ENCODE peak calls at places on chromosomes 6 and 20, in ten cellular contexts. D, Q, X, H, U, F, L, N, P and W are unnamed samples.

GRCh38 chr6:1347187-1347560 is 35.3 kb downstream of the FOXQ1 start:
- DNase-seq in D (no peak), Q (no peak), X (no peak), H (no peak), U (no peak), F (no peak), L (no peak), N (no peak), P (no peak), W (no peak)

GRCh38 chr20:44618318-44618731 is 33.2 kb downstream of the ADA start:
- DNase-seq in D (no peak), Q (peak), X (no peak), H (peak), U (no peak), F (no peak), L (no peak), N (no peak), P (no peak), W (no peak)

GRCh38 chr6:106522557-106522956 is 106.7 kb downstream of the RTN4IP1 start:
- DNase-seq in D (no peak), Q (no peak), X (no peak), H (no peak), U (no peak), F (no peak), L (no peak), N (no peak), P (no peak), W (no peak)

GRCh38 chr6:170276369-170277057 is 14.4 kb downstream of the DLL1 start:
- DNase-seq in D (no peak), Q (peak), X (peak), H (no peak), U (no peak), F (no peak), L (no peak), N (no peak), P (no peak), W (peak)

GRCh38 chr6:72832271-72832670 is 210.4 kb downstream of the KCNQ5 start:
- DNase-seq in D (no peak), Q (no peak), X (no peak), H (no peak), U (no peak), F (no peak), L (no peak), N (no peak), P (no peak), W (peak)

GRCh38 chr6:111252451-111252850 is 165.1 kb downstream of the SLC16A10 start:
- DNase-seq in D (no peak), Q (no peak), X (no peak), H (no peak), U (no peak), F (no peak), L (no peak), N (no peak), P (no peak), W (no peak)

GRCh38 chr6:125534430-125535263 is 214.8 kb upstream of the HEY2 start:
- DNase-seq in D (no peak), Q (no peak), X (no peak), H (no peak), U (no peak), F (no peak), L (no peak), N (no peak), P (no peak), W (no peak)

GRCh38 chr6:12119085-12119588 is 107.0 kb downstream of the HIVEP1 start:
- DNase-seq in D (no peak), Q (no peak), X (no peak), H (no peak), U (no peak), F (peak), L (no peak), N (no peak), P (no peak), W (no peak)

GRCh38 chr6:140812636-140813035 is 1320.1 kb upstream of the GJE1 start:
- DNase-seq in D (no peak), Q (no peak), X (no peak), H (no peak), U (no peak), F (peak), L (no peak), N (no peak), P (no peak), W (peak)

GRCh38 chr6:15515226-15515625 is 147.6 kb downstream of the DTNBP1 start:
- DNase-seq in D (no peak), Q (no peak), X (no peak), H (no peak), U (no peak), F (no peak), L (no peak), N (no peak), P (no peak), W (no peak)

GRCh38 chr6:82823361-82823760 is 242.3 kb downstream of the UBE3D start:
- DNase-seq in D (no peak), Q (no peak), X (no peak), H (no peak), U (no peak), F (no peak), L (no peak), N (no peak), P (no peak), W (no peak)

GRCh38 chr6:110537208-110538123 is 61.1 kb upstream of the SLC22A16 start:
- DNase-seq in D (peak), Q (no peak), X (no peak), H (no peak), U (peak), F (peak), L (peak), N (peak), P (peak), W (peak)

GRCh38 chr6:108524528-108525218 is 36.0 kb upstream of the FOXO3 start:
- DNase-seq in D (peak), Q (no peak), X (no peak), H (no peak), U (no peak), F (peak), L (no peak), N (peak), P (peak), W (no peak)

GRCh38 chr6:2529217-2529719 is 221.5 kb downstream of the MYLK4 start:
- DNase-seq in D (no peak), Q (no peak), X (no peak), H (no peak), U (no peak), F (no peak), L (no peak), N (no peak), P (no peak), W (no peak)

GRCh38 chr6:123808556-123808955 is 4.9 kb downstream of the NKAIN2 start:
- DNase-seq in D (no peak), Q (no peak), X (no peak), H (no peak), U (peak), F (no peak), L (no peak), N (no peak), P (no peak), W (no peak)

GRCh38 chr6:39925191-39925930 is 8.9 kb downstream of the MOCS1 start:
- DNase-seq in D (no peak), Q (no peak), X (no peak), H (no peak), U (no peak), F (no peak), L (no peak), N (no peak), P (no peak), W (no peak)

GRCh38 chr20:32034581-32035397 is 17.3 kb upstream of the HCK start:
- DNase-seq in D (no peak), Q (no peak), X (no peak), H (no peak), U (no peak), F (peak), L (no peak), N (no peak), P (no peak), W (no peak)

GRCh38 chr6:155495011-155495768 is 39.6 kb upstream of the NOX3 start:
- DNase-seq in D (peak), Q (no peak), X (peak), H (no peak), U (no peak), F (peak), L (no peak), N (peak), P (peak), W (peak)

GRCh38 chr20:5551621-5552020 is 198.6 kb upstream of the SHLD1 start:
- DNase-seq in D (no peak), Q (no peak), X (no peak), H (no peak), U (no peak), F (no peak), L (no peak), N (no peak), P (no peak), W (no peak)

GRCh38 chr6:89630488-89630887 is 8.1 kb downstream of the LYRM2 start:
- DNase-seq in D (no peak), Q (no peak), X (no peak), H (no peak), U (no peak), F (no peak), L (no peak), N (no peak), P (no peak), W (no peak)

GRCh38 chr6:113019176-113019575 is 672.0 kb downstream of the RFPL4B start:
- DNase-seq in D (no peak), Q (no peak), X (no peak), H (no peak), U (no peak), F (no peak), L (no peak), N (no peak), P (no peak), W (no peak)

GRCh38 chr6:150710236-150710635 is 110.6 kb downstream of the PLEKHG1 start:
- DNase-seq in D (no peak), Q (peak), X (no peak), H (no peak), U (no peak), F (no peak), L (no peak), N (no peak), P (no peak), W (no peak)

GRCh38 chr6:122154912-122155516 is 244.4 kb upstream of the HSF2 start:
- DNase-seq in D (no peak), Q (no peak), X (peak), H (no peak), U (no peak), F (no peak), L (no peak), N (no peak), P (no peak), W (no peak)

GRCh38 chr6:133707456-133707855 is 181.5 kb upstream of the TCF21 start:
- DNase-seq in D (peak), Q (no peak), X (no peak), H (no peak), U (no peak), F (peak), L (no peak), N (peak), P (peak), W (peak)

GRCh38 chr6:2945069-2945452 is 26.3 kb downstream of the SERPINB6 start:
- DNase-seq in D (no peak), Q (no peak), X (no peak), H (no peak), U (no peak), F (no peak), L (no peak), N (no peak), P (no peak), W (no peak)

GRCh38 chr6:111871725-111872520 is 1.3 kb downstream of the FYN start:
- DNase-seq in D (peak), Q (no peak), X (peak), H (no peak), U (peak), F (peak), L (no peak), N (peak), P (no peak), W (peak)

GRCh38 chr20:31869942-31870702 is at the start of the genes DUSP15 and TTLL9:
- DNase-seq in D (no peak), Q (peak), X (peak), H (peak), U (peak), F (no peak), L (no peak), N (no peak), P (no peak), W (no peak)

GRCh38 chr6:111011360-111012142 is 29.7 kb downstream of the RPF2 start:
- DNase-seq in D (peak), Q (no peak), X (no peak), H (no peak), U (peak), F (peak), L (peak), N (peak), P (peak), W (peak)

GRCh38 chr20:10505320-10506226 is 70.5 kb downstream of the SLX4IP start:
- DNase-seq in D (no peak), Q (no peak), X (no peak), H (no peak), U (no peak), F (peak), L (no peak), N (peak), P (no peak), W (peak)

GRCh38 chr6:105794263-105794662 is 291.9 kb upstream of the PRDM1 start:
- DNase-seq in D (peak), Q (peak), X (peak), H (peak), U (peak), F (peak), L (no peak), N (no peak), P (no peak), W (no peak)

GRCh38 chr6:83838727-83839126 is 14.4 kb upstream of the RIPPLY2 start:
- DNase-seq in D (no peak), Q (no peak), X (no peak), H (no peak), U (no peak), F (no peak), L (no peak), N (peak), P (no peak), W (no peak)

GRCh38 chr20:6769953-6770831 is 2.7 kb downstream of the BMP2 start:
- DNase-seq in D (peak), Q (peak), X (peak), H (peak), U (no peak), F (peak), L (no peak), N (no peak), P (peak), W (peak)

GRCh38 chr6:12657884-12658283 is 58.7 kb upstream of the PHACTR1 start:
- DNase-seq in D (no peak), Q (no peak), X (no peak), H (no peak), U (no peak), F (no peak), L (no peak), N (no peak), P (no peak), W (no peak)

GRCh38 chr6:70398783-70399730 is 14.3 kb upstream of the FAM135A start:
- DNase-seq in D (peak), Q (peak), X (no peak), H (peak), U (peak), F (peak), L (peak), N (peak), P (peak), W (peak)

GRCh38 chr6:168607272-168608112 is 166.5 kb downstream of the SMOC2 start:
- DNase-seq in D (no peak), Q (no peak), X (peak), H (peak), U (no peak), F (no peak), L (no peak), N (no peak), P (no peak), W (no peak)

DNA sequence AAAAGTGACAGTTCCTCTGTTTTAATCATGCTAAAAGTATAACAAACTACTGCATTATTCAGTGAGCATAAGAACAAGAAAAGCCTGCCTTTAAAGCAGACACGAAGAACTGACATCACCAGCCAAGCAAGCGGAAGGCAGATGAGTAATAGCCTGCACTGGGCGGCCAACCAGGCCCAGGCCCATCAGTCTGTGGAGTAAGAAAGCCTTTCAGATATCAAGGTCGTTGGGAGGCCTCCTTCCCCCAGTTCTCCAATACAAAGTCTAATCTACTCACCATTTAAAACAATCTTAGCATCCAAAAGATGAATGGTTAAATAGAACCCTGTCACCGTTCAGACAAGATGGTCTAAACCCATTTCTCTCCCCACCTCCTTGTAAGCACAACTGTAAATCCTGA is 68.2 kb downstream of the ZHX3 start:
- DNase-seq in D (peak), Q (no peak), X (peak), H (no peak), U (peak), F (peak), L (no peak), N (peak), P (peak), W (peak)
- H3K4me3 ChIP-seq in D (no peak), Q (no peak), X (no peak), H (no peak), U (no peak), F (no peak), L (no peak), N (no peak), P (no peak), W (no peak)

DNA sequence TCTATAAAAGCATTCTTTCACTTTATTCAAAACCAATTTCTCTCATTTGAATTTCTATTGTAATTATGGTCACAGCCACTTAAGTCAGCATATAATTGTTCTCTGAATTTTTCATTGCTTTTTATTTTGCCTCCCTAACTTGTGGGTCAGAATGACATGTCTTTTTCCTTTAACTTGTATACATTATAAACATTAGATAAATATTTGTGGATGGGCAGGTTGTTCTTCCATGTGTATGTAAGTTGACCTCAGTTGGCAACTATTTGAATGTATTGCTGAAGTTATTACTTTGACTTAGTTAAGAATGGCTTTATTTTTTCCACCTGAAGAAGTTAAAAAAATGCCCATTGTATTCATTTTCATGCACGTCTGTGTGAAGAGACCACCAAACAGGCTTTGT is 83.0 kb upstream of the MAP3K7 start:
- DNase-seq in D (no peak), Q (no peak), X (no peak), H (no peak), U (no peak), F (no peak), L (no peak), N (no peak), P (no peak), W (no peak)
- H3K4me3 ChIP-seq in D (no peak), Q (no peak), X (no peak), H (no peak), U (no peak), F (no peak), L (no peak), N (no peak), P (no peak), W (no peak)

GRCh38 chr20:19495905-19496703 is 262.0 kb upstream of the RIN2 start:
- DNase-seq in D (peak), Q (no peak), X (no peak), H (no peak), U (no peak), F (no peak), L (no peak), N (no peak), P (peak), W (peak)

GRCh38 chr20:19493794-19494495 is 264.1 kb upstream of the RIN2 start:
- DNase-seq in D (no peak), Q (no peak), X (no peak), H (no peak), U (no peak), F (no peak), L (no peak), N (no peak), P (no peak), W (no peak)

GRCh38 chr20:19498756-19499155 is 259.3 kb upstream of the RIN2 start:
- DNase-seq in D (no peak), Q (no peak), X (no peak), H (no peak), U (no peak), F (no peak), L (no peak), N (no peak), P (no peak), W (no peak)

GRCh38 chr20:19492937-19493336 is 265.1 kb upstream of the RIN2 start:
- DNase-seq in D (no peak), Q (no peak), X (no peak), H (no peak), U (no peak), F (no peak), L (no peak), N (no peak), P (no peak), W (no peak)

GRCh38 chr20:19497064-19497463 is 261.0 kb upstream of the RIN2 start:
- DNase-seq in D (peak), Q (no peak), X (no peak), H (no peak), U (no peak), F (peak), L (no peak), N (peak), P (peak), W (peak)
- H3K4me3 ChIP-seq in D (no peak), Q (no peak), X (no peak), H (no peak), U (no peak), F (no peak), L (no peak), N (no peak), P (no peak), W (no peak)

GRCh38 chr20:37096415-37097039 is 730 bp upstream of the RBL1 start:
- DNase-seq in D (no peak), Q (no peak), X (no peak), H (no peak), U (no peak), F (no peak), L (no peak), N (no peak), P (no peak), W (no peak)
- H3K4me3 ChIP-seq in D (peak), Q (peak), X (peak), H (peak), U (peak), F (no peak), L (peak), N (peak), P (peak), W (no peak)

GRCh38 chr6:34809914-34810882 is 18.3 kb downstream of the BLTP3A start:
- DNase-seq in D (no peak), Q (no peak), X (no peak), H (no peak), U (peak), F (no peak), L (no peak), N (peak), P (peak), W (peak)
- H3K4me3 ChIP-seq in D (no peak), Q (no peak), X (no peak), H (no peak), U (no peak), F (no peak), L (no peak), N (no peak), P (no peak), W (no peak)